ENCODE peak calls at places on chromosome 12, in ten cellular contexts. U, R, M, G, F, Q, P, O, L and J are unnamed samples.

GRCh38 chr12:58566599-58566998 is 353.7 kb downstream of the LRIG3 start:
- DNase-seq in G (no peak), L (no peak), F (no peak), O (no peak), P (no peak), U (no peak), Q (no peak), R (no peak), M (peak; percentile 98), J (no peak)

GRCh38 chr12:89084751-89085150 is 267.6 kb downstream of the DUSP6 start:
- DNase-seq in L (no peak), O (no peak), R (no peak), U (no peak), Q (no peak), M (peak; percentile 80), G (no peak), F (no peak), P (no peak), J (no peak)

GRCh38 chr12:108633534-108634224 is at the start of gene SELPLG:
- DNase-seq in F (no peak), P (no peak), Q (no peak), O (peak; percentile 81), L (peak; percentile 97), R (peak; percentile 98), U (no peak), M (no peak), G (no peak), J (no peak)

GRCh38 chr12:132747395-132747794 is 14.2 kb downstream of the ANKLE2 start:
- DNase-seq in L (no peak), G (no peak), F (no peak), P (no peak), R (no peak), M (no peak), U (no peak), O (no peak), Q (no peak), J (no peak)

GRCh38 chr12:119593578-119594398 is at the start of gene TMEM233:
- DNase-seq in G (no peak), F (no peak), P (no peak), U (no peak), Q (no peak), R (no peak), M (no peak), O (no peak), L (no peak), J (no peak)

GRCh38 chr12:115752151-115752550 is 525.3 kb downstream of the MED13L start:
- DNase-seq in O (no peak), R (no peak), Q (no peak), L (no peak), G (no peak), M (peak; percentile 54), F (no peak), P (no peak), U (no peak), J (no peak)

GRCh38 chr12:40033260-40033649 is 72.6 kb downstream of the SLC2A13 start:
- DNase-seq in F (no peak), P (no peak), L (no peak), G (no peak), M (no peak), R (no peak), U (no peak), O (no peak), Q (peak; percentile 61), J (peak; percentile 65)

GRCh38 chr12:84738481-84738972 is 174.1 kb downstream of the SLC6A15 start:
- DNase-seq in P (no peak), O (no peak), M (peak; percentile 43), Q (no peak), L (no peak), U (no peak), R (no peak), F (no peak), G (peak; percentile 91), J (no peak)

GRCh38 chr12:22529281-22530060 is 14.9 kb downstream of the C2CD5 start:
- DNase-seq in R (peak; percentile 29), P (no peak), F (peak; percentile 49), M (peak; percentile 63), U (peak; percentile 15), G (peak; percentile 59), Q (peak; percentile 35), L (peak; percentile 11), O (no peak), J (peak; percentile 31)

GRCh38 chr12:89156324-89156723 is 196.0 kb downstream of the DUSP6 start:
- DNase-seq in P (no peak), O (no peak), U (no peak), M (no peak), G (peak; percentile 46), R (no peak), Q (no peak), L (no peak), F (no peak), J (no peak)

GRCh38 chr12:32025906-32026305 is 66.7 kb downstream of the RESF1 start:
- DNase-seq in O (peak; percentile 38), G (no peak), R (peak; percentile 63), F (no peak), M (no peak), Q (no peak), L (peak; percentile 36), P (no peak), U (no peak), J (no peak)

GRCh38 chr12:57739387-57739786 is 845 bp upstream of the AGAP2 start:
- DNase-seq in R (no peak), F (no peak), P (no peak), O (no peak), M (no peak), U (no peak), Q (no peak), L (no peak), G (no peak), J (no peak)

GRCh38 chr12:11879306-11879705 is 191.4 kb upstream of the BCL2L14 start:
- DNase-seq in U (no peak), F (no peak), R (no peak), Q (no peak), L (no peak), G (no peak), P (no peak), O (no peak), M (peak; percentile 69), J (no peak)

GRCh38 chr12:125079943-125080645 is 14.9 kb downstream of the AACS start:
- DNase-seq in O (no peak), P (no peak), R (no peak), G (peak; percentile 80), F (no peak), L (no peak), U (peak; percentile 50), Q (no peak), M (no peak), J (no peak)

GRCh38 chr12:47795814-47796411 is 22.9 kb downstream of the SLC48A1 start:
- DNase-seq in R (no peak), P (no peak), Q (no peak), F (no peak), M (no peak), G (no peak), L (no peak), O (no peak), U (no peak), J (no peak)

GRCh38 chr12:107748472-107748871 is 12.5 kb downstream of the PRDM4 start:
- DNase-seq in Q (no peak), G (peak; percentile 74), M (peak; percentile 81), O (no peak), P (no peak), F (no peak), R (no peak), U (no peak), L (no peak), J (no peak)

GRCh38 chr12:114444422-114445279 is 38.7 kb upstream of the TBX5 start:
- DNase-seq in Q (no peak), L (no peak), M (no peak), O (no peak), U (no peak), R (no peak), P (no peak), F (no peak), G (no peak), J (no peak)

GRCh38 chr12:3453947-3454675 is 36.9 kb upstream of the PRMT8 start:
- DNase-seq in Q (no peak), F (no peak), U (no peak), L (no peak), O (no peak), M (peak; percentile 46), P (no peak), R (no peak), G (peak; percentile 98), J (no peak)

GRCh38 chr12:64039285-64039871 is 182.7 kb downstream of the KICS2 start:
- DNase-seq in P (peak; percentile 93), Q (peak; percentile 82), O (no peak), G (peak; percentile 47), U (no peak), L (no peak), R (no peak), M (peak; percentile 74), F (no peak), J (peak; percentile 15)

GRCh38 chr12:52041695-52042123 is 9.5 kb upstream of the NR4A1 start:
- DNase-seq in M (peak; percentile 44), L (peak; percentile 52), G (peak; percentile 36), P (no peak), O (peak; percentile 46), F (no peak), Q (peak; percentile 61), U (no peak), R (peak; percentile 60), J (no peak)

GRCh38 chr12:52444647-52445595 is 7.0 kb downstream of the KRT6B start:
- DNase-seq in L (no peak), U (no peak), G (peak; percentile 85), R (no peak), Q (no peak), F (no peak), M (no peak), O (no peak), P (no peak), J (no peak)

GRCh38 chr12:2004113-2004929 is at the start of gene DCP1B:
- DNase-seq in M (peak; percentile 98), U (peak; percentile 88), O (peak; percentile 90), R (peak; percentile 97), Q (peak; percentile 95), L (peak; percentile 93), G (peak; percentile 97), P (peak; percentile 83), F (peak; percentile 95), J (peak; percentile 97)

GRCh38 chr12:46898152-46898931 is 72.5 kb upstream of the SLC38A4 start:
- DNase-seq in U (no peak), L (no peak), Q (no peak), R (no peak), P (no peak), O (no peak), M (no peak), G (no peak), F (no peak), J (no peak)

GRCh38 chr12:3149505-3150307 is 72.5 kb downstream of the TSPAN9 start:
- DNase-seq in M (no peak), F (no peak), U (no peak), R (no peak), O (no peak), Q (no peak), P (no peak), G (no peak), L (no peak), J (no peak)

GRCh38 chr12:94242871-94243270 is 94.5 kb downstream of the PLXNC1 start:
- DNase-seq in M (no peak), Q (no peak), F (no peak), G (no peak), L (no peak), P (no peak), O (no peak), U (no peak), R (no peak), J (peak; percentile 10)

GRCh38 chr12:131129839-131130238 is 176.1 kb downstream of the ADGRD1 start:
- DNase-seq in R (no peak), M (no peak), U (peak; percentile 45), F (no peak), Q (no peak), P (no peak), O (no peak), G (no peak), L (no peak), J (no peak)

GRCh38 chr12:9184276-9184675 is 23.9 kb downstream of the PZP start:
- DNase-seq in Q (no peak), F (no peak), R (no peak), G (peak; percentile 2), U (no peak), M (no peak), L (no peak), O (no peak), P (no peak), J (no peak)

GRCh38 chr12:96211989-96212388 is 17.8 kb downstream of the ELK3 start:
- DNase-seq in G (no peak), R (peak; percentile 27), P (no peak), U (no peak), O (no peak), M (no peak), Q (no peak), L (peak; percentile 55), F (no peak), J (peak; percentile 72)